ENCODE peak calls at places on chromosomes 5 and 9, in four cellular contexts. One of them, this sample, is unnamed.

GRCh38 chr5:111224561-111224989 is 391 bp downstream of the CAMK4 start:
- DNase-seq in mesendoderm: no peak
- DNase-seq in activated T-helper 1 cell treated with anti-CD3 and anti-CD28 coated beads, Interleukin-2, amount 50 U/mL, for 16 hours: no peak
- DNase-seq in adrenal gland: no peak
- DNase-seq in this sample: no peak

GRCh38 chr5:111859031-111859430 is 102.0 kb upstream of the NREP start:
- DNase-seq in activated T-helper 1 cell treated with anti-CD3 and anti-CD28 coated beads, Interleukin-2, amount 50 U/mL, for 16 hours: no peak
- DNase-seq in adrenal gland: no peak
- DNase-seq in mesendoderm: no peak
- DNase-seq in this sample: peak

GRCh38 chr5:67115238-67115637 is 81.4 kb downstream of the CD180 start:
- DNase-seq in activated T-helper 1 cell treated with anti-CD3 and anti-CD28 coated beads, Interleukin-2, amount 50 U/mL, for 16 hours: no peak
- DNase-seq in mesendoderm: no peak
- DNase-seq in adrenal gland: no peak
- DNase-seq in this sample: no peak

GRCh38 chr5:123754903-123755302 is 242.9 kb downstream of the CSNK1G3 start:
- DNase-seq in adrenal gland: no peak
- DNase-seq in activated T-helper 1 cell treated with anti-CD3 and anti-CD28 coated beads, Interleukin-2, amount 50 U/mL, for 16 hours: no peak
- DNase-seq in mesendoderm: no peak
- DNase-seq in this sample: peak

GRCh38 chr9:123102380-123103113 is 69.1 kb downstream of the GPR21 start:
- DNase-seq in adrenal gland: no peak
- DNase-seq in mesendoderm: peak
- DNase-seq in activated T-helper 1 cell treated with anti-CD3 and anti-CD28 coated beads, Interleukin-2, amount 50 U/mL, for 16 hours: no peak
- DNase-seq in this sample: peak

GRCh38 chr5:17256171-17256570 is 38.7 kb downstream of the BASP1 start:
- DNase-seq in mesendoderm: no peak
- DNase-seq in activated T-helper 1 cell treated with anti-CD3 and anti-CD28 coated beads, Interleukin-2, amount 50 U/mL, for 16 hours: no peak
- DNase-seq in adrenal gland: no peak
- DNase-seq in this sample: no peak

GRCh38 chr9:101458955-101459631 is 23.5 kb upstream of the ALDOB start:
- DNase-seq in mesendoderm: peak
- DNase-seq in adrenal gland: peak
- DNase-seq in activated T-helper 1 cell treated with anti-CD3 and anti-CD28 coated beads, Interleukin-2, amount 50 U/mL, for 16 hours: no peak
- DNase-seq in this sample: peak

GRCh38 chr9:33227013-33227398 is 13.0 kb upstream of the SPINK4 start:
- DNase-seq in mesendoderm: no peak
- DNase-seq in activated T-helper 1 cell treated with anti-CD3 and anti-CD28 coated beads, Interleukin-2, amount 50 U/mL, for 16 hours: no peak
- DNase-seq in adrenal gland: no peak
- DNase-seq in this sample: no peak

GRCh38 chr5:157718529-157718928 is 12.7 kb upstream of the THG1L start:
- DNase-seq in adrenal gland: no peak
- DNase-seq in mesendoderm: peak
- DNase-seq in activated T-helper 1 cell treated with anti-CD3 and anti-CD28 coated beads, Interleukin-2, amount 50 U/mL, for 16 hours: no peak
- DNase-seq in this sample: peak

GRCh38 chr5:72109625-72110024 is 2.4 kb downstream of the MAP1B start:
- DNase-seq in mesendoderm: peak
- DNase-seq in activated T-helper 1 cell treated with anti-CD3 and anti-CD28 coated beads, Interleukin-2, amount 50 U/mL, for 16 hours: no peak
- DNase-seq in adrenal gland: no peak
- DNase-seq in this sample: peak

GRCh38 chr5:61965074-61965473 is 340.9 kb upstream of the KIF2A start:
- DNase-seq in mesendoderm: no peak
- DNase-seq in adrenal gland: peak
- DNase-seq in activated T-helper 1 cell treated with anti-CD3 and anti-CD28 coated beads, Interleukin-2, amount 50 U/mL, for 16 hours: no peak
- DNase-seq in this sample: no peak

GRCh38 chr5:142753114-142753764 is 16.9 kb upstream of the ARHGAP26 start:
- DNase-seq in activated T-helper 1 cell treated with anti-CD3 and anti-CD28 coated beads, Interleukin-2, amount 50 U/mL, for 16 hours: no peak
- DNase-seq in adrenal gland: no peak
- DNase-seq in mesendoderm: no peak
- DNase-seq in this sample: peak

GRCh38 chr5:173328896-173329369 is 719 bp upstream of the STC2 start:
- DNase-seq in activated T-helper 1 cell treated with anti-CD3 and anti-CD28 coated beads, Interleukin-2, amount 50 U/mL, for 16 hours: no peak
- DNase-seq in adrenal gland: no peak
- DNase-seq in mesendoderm: peak
- DNase-seq in this sample: peak

GRCh38 chr5:92969781-92970237 is 611.2 kb downstream of the NR2F1-AS1 start:
- DNase-seq in activated T-helper 1 cell treated with anti-CD3 and anti-CD28 coated beads, Interleukin-2, amount 50 U/mL, for 16 hours: no peak
- DNase-seq in mesendoderm: no peak
- DNase-seq in adrenal gland: no peak
- DNase-seq in this sample: no peak

GRCh38 chr5:150075806-150076205 is 10.5 kb downstream of the CSF1R start:
- DNase-seq in adrenal gland: no peak
- DNase-seq in activated T-helper 1 cell treated with anti-CD3 and anti-CD28 coated beads, Interleukin-2, amount 50 U/mL, for 16 hours: no peak
- DNase-seq in mesendoderm: peak
- DNase-seq in this sample: no peak

GRCh38 chr5:170633235-170634041 is 129.6 kb downstream of the KCNIP1 start:
- DNase-seq in mesendoderm: peak
- DNase-seq in adrenal gland: peak
- DNase-seq in activated T-helper 1 cell treated with anti-CD3 and anti-CD28 coated beads, Interleukin-2, amount 50 U/mL, for 16 hours: no peak
- DNase-seq in this sample: peak

GRCh38 chr5:111530298-111530740 is 18.0 kb upstream of the STARD4 start:
- DNase-seq in mesendoderm: peak
- DNase-seq in activated T-helper 1 cell treated with anti-CD3 and anti-CD28 coated beads, Interleukin-2, amount 50 U/mL, for 16 hours: peak
- DNase-seq in adrenal gland: peak
- DNase-seq in this sample: peak

GRCh38 chr5:1304059-1304458 is 9.2 kb upstream of the TERT start:
- DNase-seq in mesendoderm: no peak
- DNase-seq in adrenal gland: no peak
- DNase-seq in activated T-helper 1 cell treated with anti-CD3 and anti-CD28 coated beads, Interleukin-2, amount 50 U/mL, for 16 hours: no peak
- DNase-seq in this sample: no peak

GRCh38 chr9:76560481-76560891 is 101.5 kb downstream of the GCNT1 start:
- DNase-seq in adrenal gland: no peak
- DNase-seq in activated T-helper 1 cell treated with anti-CD3 and anti-CD28 coated beads, Interleukin-2, amount 50 U/mL, for 16 hours: no peak
- DNase-seq in mesendoderm: no peak
- DNase-seq in this sample: peak

GRCh38 chr9:128193469-128194096 is 2.2 kb upstream of the CIZ1 start:
- DNase-seq in adrenal gland: no peak
- DNase-seq in mesendoderm: no peak
- DNase-seq in activated T-helper 1 cell treated with anti-CD3 and anti-CD28 coated beads, Interleukin-2, amount 50 U/mL, for 16 hours: no peak
- DNase-seq in this sample: no peak

GRCh38 chr9:36802171-36802920 is 229.7 kb downstream of the MELK start:
- DNase-seq in mesendoderm: peak
- DNase-seq in adrenal gland: peak
- DNase-seq in activated T-helper 1 cell treated with anti-CD3 and anti-CD28 coated beads, Interleukin-2, amount 50 U/mL, for 16 hours: no peak
- DNase-seq in this sample: peak

GRCh38 chr5:125227333-125228075 is 481.1 kb upstream of the ZNF608 start:
- DNase-seq in adrenal gland: peak
- DNase-seq in mesendoderm: peak
- DNase-seq in activated T-helper 1 cell treated with anti-CD3 and anti-CD28 coated beads, Interleukin-2, amount 50 U/mL, for 16 hours: no peak
- DNase-seq in this sample: peak

GRCh38 chr5:173969167-173970049 is 19.6 kb upstream of the C5orf47 start:
- DNase-seq in adrenal gland: no peak
- DNase-seq in mesendoderm: peak
- DNase-seq in activated T-helper 1 cell treated with anti-CD3 and anti-CD28 coated beads, Interleukin-2, amount 50 U/mL, for 16 hours: no peak
- DNase-seq in this sample: peak

GRCh38 chr5:39176740-39177628 is 42.4 kb downstream of the FYB1 start:
- DNase-seq in activated T-helper 1 cell treated with anti-CD3 and anti-CD28 coated beads, Interleukin-2, amount 50 U/mL, for 16 hours: peak
- DNase-seq in adrenal gland: no peak
- DNase-seq in mesendoderm: no peak
- DNase-seq in this sample: no peak

GRCh38 chr9:36451949-36452348 is 51.9 kb upstream of the RNF38 start:
- DNase-seq in mesendoderm: no peak
- DNase-seq in activated T-helper 1 cell treated with anti-CD3 and anti-CD28 coated beads, Interleukin-2, amount 50 U/mL, for 16 hours: no peak
- DNase-seq in adrenal gland: no peak
- DNase-seq in this sample: no peak

GRCh38 chr9:69637801-69638200 is 34.4 kb downstream of the APBA1 start:
- DNase-seq in mesendoderm: no peak
- DNase-seq in activated T-helper 1 cell treated with anti-CD3 and anti-CD28 coated beads, Interleukin-2, amount 50 U/mL, for 16 hours: no peak
- DNase-seq in adrenal gland: no peak
- DNase-seq in this sample: peak

GRCh38 chr9:71909887-71910601 is 949 bp downstream of the ABHD17B start:
- DNase-seq in activated T-helper 1 cell treated with anti-CD3 and anti-CD28 coated beads, Interleukin-2, amount 50 U/mL, for 16 hours: no peak
- DNase-seq in adrenal gland: peak
- DNase-seq in mesendoderm: peak
- DNase-seq in this sample: peak